ENCODE peak calls at places on chromosomes 11 and 22, in six cellular contexts. C is HL-60, T is HepG2, V is K562, L is H1, O is GM12878. F is an unnamed sample.

GRCh38 chr11:41382927-41383326 is 76.5 kb downstream of the LRRC4C start:
- DNase-seq in C (no peak), T (no peak), V (no peak), L (no peak), O (no peak), F (no peak)

GRCh38 chr11:72703281-72704008 is 29.2 kb upstream of the PDE2A start:
- DNase-seq in C (no peak), T (no peak), V (peak; percentile 50), L (no peak), O (no peak), F (no peak)

GRCh38 chr11:69433741-69434140 is 47.7 kb upstream of the LINC01488 start:
- DNase-seq in C (no peak), T (no peak), V (no peak), L (no peak), O (no peak), F (no peak)

GRCh38 chr11:9834281-9834680 is 170.4 kb downstream of the SWAP70 start:
- DNase-seq in C (no peak), T (no peak), V (no peak), L (no peak), O (no peak), F (no peak)

GRCh38 chr11:95835351-95835750 is 45.1 kb downstream of the CEP57 start:
- DNase-seq in C (no peak), T (no peak), V (no peak), L (no peak), O (no peak), F (no peak)

GRCh38 chr22:50107529-50107928 is 17.7 kb downstream of the MOV10L1 start:
- DNase-seq in C (no peak), T (no peak), V (no peak), L (no peak), O (no peak), F (no peak)

GRCh38 chr11:46238078-46238966 is 39.1 kb upstream of the CREB3L1 start:
- DNase-seq in C (peak; percentile 37), T (no peak), V (peak; percentile 78), L (peak; percentile 80), O (no peak), F (peak; percentile 87)

GRCh38 chr11:93481279-93481678 is 61.9 kb downstream of the SMCO4 start:
- DNase-seq in C (no peak), T (no peak), V (no peak), L (no peak), O (no peak), F (no peak)

GRCh38 chr11:3130269-3131071 is 34.6 kb downstream of the OSBPL5 start:
- DNase-seq in C (no peak), T (no peak), V (no peak), L (no peak), O (no peak), F (no peak)

GRCh38 chr22:44196241-44196640 is 15.5 kb downstream of the PARVG start:
- DNase-seq in C (no peak), T (no peak), V (no peak), L (no peak), O (no peak), F (no peak)

GRCh38 chr22:46117206-46118199 is 32.8 kb upstream of the PPARA start:
- DNase-seq in C (no peak), T (no peak), V (no peak), L (no peak), O (no peak), F (no peak)

GRCh38 chr11:57244911-57245310 is 7.9 kb upstream of the APLNR start:
- DNase-seq in C (no peak), T (no peak), V (no peak), L (no peak), O (no peak), F (no peak)

GRCh38 chr11:59283825-59284772 is 71.4 kb upstream of the MPEG1 start:
- DNase-seq in C (peak; percentile 71), T (peak; percentile 40), V (peak; percentile 31), L (no peak), O (peak; percentile 71), F (no peak)

GRCh38 chr22:46171940-46172339 is 21.6 kb downstream of the PPARA start:
- DNase-seq in C (no peak), T (no peak), V (no peak), L (no peak), O (no peak), F (no peak)

GRCh38 chr11:112459001-112459400 is 198.3 kb upstream of the PLET1 start:
- DNase-seq in C (no peak), T (no peak), V (no peak), L (no peak), O (no peak), F (no peak)

GRCh38 chr22:29202231-29203192 is 3.2 kb upstream of the EMID1 start:
- DNase-seq in C (peak; percentile 95), T (peak; percentile 38), V (peak; percentile 36), L (no peak), O (peak; percentile 91), F (peak; percentile 41)

GRCh38 chr11:9070740-9071476 is 20.5 kb downstream of the SCUBE2 start:
- DNase-seq in C (no peak), T (no peak), V (no peak), L (peak; percentile 33), O (no peak), F (no peak)

GRCh38 chr11:93659841-93660240 is 1.6 kb upstream of the CEP295 start:
- DNase-seq in C (no peak), T (no peak), V (no peak), L (no peak), O (no peak), F (no peak)

DNA sequence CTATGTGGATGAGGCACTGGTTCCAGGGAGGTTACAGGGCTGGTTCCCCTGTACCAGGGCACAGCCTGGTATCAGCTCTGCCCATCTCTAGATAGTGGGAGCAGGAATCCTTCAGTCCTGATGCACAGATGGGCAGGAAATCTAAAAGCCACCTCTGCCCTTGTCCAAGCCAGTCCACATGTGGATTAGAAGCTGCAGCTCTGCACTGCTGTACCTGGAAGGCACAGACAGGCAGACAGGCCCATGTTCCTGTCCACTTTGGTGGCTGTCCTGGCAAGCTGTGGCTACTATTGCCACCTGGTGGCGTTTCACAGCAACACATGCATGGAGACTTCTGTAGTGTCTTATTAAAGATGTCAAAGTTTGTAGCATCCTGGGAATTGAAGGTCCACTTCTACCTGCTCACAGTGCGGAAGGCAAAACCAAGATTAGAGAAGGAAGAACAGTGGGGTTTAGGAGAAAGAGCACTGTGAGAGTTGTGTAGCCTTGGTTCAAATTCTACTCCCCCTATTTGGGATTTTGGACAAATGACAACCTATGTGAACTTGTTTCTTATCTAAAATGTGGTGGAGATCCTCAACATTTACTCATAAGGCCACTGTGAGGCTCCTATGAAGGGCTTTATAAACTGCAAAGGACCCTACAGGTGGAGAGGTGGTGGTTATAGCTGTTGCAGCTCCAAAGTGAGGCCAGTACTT is 30.1 kb downstream of the NAV2 start:
- DNase-seq in C (peak; percentile 43), T (peak; percentile 52), V (peak; percentile 41), L (peak; percentile 84), O (no peak), F (peak; percentile 68)
- TF ChIP-seq GABPA in C (no peak), T (no peak), V (no peak), L (no peak), O (no peak), F (no peak)

GRCh38 chr11:128042290-128042751 is 545.0 kb downstream of the ETS1 start:
- DNase-seq in C (no peak), T (no peak), V (no peak), L (no peak), O (no peak), F (peak; percentile 30)

GRCh38 chr11:128036006-128036405 is 551.4 kb downstream of the ETS1 start:
- DNase-seq in C (no peak), T (no peak), V (no peak), L (no peak), O (no peak), F (no peak)

GRCh38 chr11:128036556-128037093 is 550.7 kb downstream of the ETS1 start:
- DNase-seq in C (no peak), T (no peak), V (no peak), L (no peak), O (no peak), F (no peak)

GRCh38 chr11:128039140-128040021 is 548.0 kb downstream of the ETS1 start:
- DNase-seq in C (peak; percentile 97), T (no peak), V (no peak), L (no peak), O (no peak), F (no peak)

DNA sequence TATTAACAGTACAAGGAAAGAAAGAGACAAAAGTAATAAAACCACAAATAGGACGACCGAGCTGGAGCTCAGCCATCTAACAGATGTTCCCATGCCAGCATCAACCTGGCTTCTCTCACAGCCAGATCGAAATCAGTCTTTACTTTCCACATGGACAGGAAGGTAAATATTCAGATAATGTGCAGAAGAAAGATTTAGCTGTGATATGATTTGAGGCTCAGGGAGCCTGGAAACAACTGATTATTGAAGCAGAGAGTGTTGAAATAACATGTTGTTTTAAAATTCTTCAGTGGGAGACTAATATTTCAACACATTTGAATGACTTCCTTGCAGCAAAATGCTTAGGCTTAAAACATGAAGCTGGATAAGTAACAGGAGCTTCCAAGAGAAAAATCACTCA is 546.8 kb downstream of the ETS1 start:
- DNase-seq in C (no peak), T (no peak), V (no peak), L (no peak), O (no peak), F (peak; percentile 36)
- TF ChIP-seq GABPA in C (no peak), T (no peak), V (no peak), L (no peak), O (no peak), F (no peak)

GRCh38 chr11:14081541-14082211 is 119.2 kb downstream of the SPON1 start:
- DNase-seq in C (no peak), T (no peak), V (no peak), L (no peak), O (no peak), F (no peak)

GRCh38 chr11:14075118-14075601 is 112.6 kb downstream of the SPON1 start:
- DNase-seq in C (no peak), T (no peak), V (no peak), L (no peak), O (no peak), F (no peak)

GRCh38 chr11:14082338-14082737 is 119.8 kb downstream of the SPON1 start:
- DNase-seq in C (no peak), T (no peak), V (no peak), L (no peak), O (no peak), F (no peak)

GRCh38 chr11:14075679-14076078 is 113.2 kb downstream of the SPON1 start:
- DNase-seq in C (no peak), T (no peak), V (no peak), L (no peak), O (no peak), F (no peak)

GRCh38 chr11:14078941-14079522 is 116.5 kb downstream of the SPON1 start:
- DNase-seq in C (no peak), T (no peak), V (no peak), L (no peak), O (no peak), F (no peak)
- TF ChIP-seq GABPA in C (no peak), T (no peak), V (no peak), L (no peak), O (no peak), F (no peak)

DNA sequence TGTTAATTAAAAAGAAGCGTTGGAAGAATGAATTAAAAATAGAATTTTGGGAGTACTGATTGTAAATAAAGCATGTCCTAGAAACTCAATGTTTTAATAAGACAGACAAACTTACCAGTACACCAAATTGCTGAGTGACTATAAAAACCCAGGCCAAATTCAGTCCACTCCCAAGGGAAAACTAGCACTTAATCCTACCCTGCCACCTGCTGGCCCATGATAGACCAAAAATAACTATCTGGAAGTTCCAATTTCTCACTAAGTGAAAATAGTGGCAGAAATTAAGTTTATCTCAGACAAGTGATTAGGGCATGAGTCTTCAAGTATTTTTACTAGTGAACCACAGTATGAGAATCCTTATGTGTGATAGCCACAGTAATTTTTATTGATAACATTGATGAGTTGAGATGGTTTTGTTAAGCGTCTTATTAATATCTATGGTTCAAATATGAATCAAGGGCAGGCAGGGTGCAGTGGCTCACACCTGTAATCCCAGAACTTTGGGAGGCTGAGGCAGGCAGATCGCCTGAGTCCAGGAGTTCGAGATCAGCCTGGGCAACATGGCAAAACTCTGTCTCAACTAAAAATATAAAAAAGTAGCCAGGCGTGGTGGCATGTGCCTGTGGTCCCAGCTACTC is 9.8 kb upstream of the DDX10 start:
- DNase-seq in C (peak; percentile 31), T (peak; percentile 43), V (no peak), L (no peak), O (no peak), F (peak; percentile 51)
- TF ChIP-seq GABPA in C (no peak), T (no peak), V (no peak), L (no peak), O (no peak), F (no peak)

F was measured in SK-N-SH.